ENCODE peak calls at places on chromosomes 3 and 15, in six cellular contexts. Q is WTC11, U is H1, L is HepG2, R is GM12878, X is K562. O is an unnamed sample.

GRCh38 chr3:31958721-31959152 is 22.3 kb downstream of the OSBPL10 start:
- DNase-seq in Q (no peak), U (peak; percentile 26), L (no peak), R (no peak), X (no peak), O (no peak)

GRCh38 chr3:6394944-6395343 is 466.0 kb upstream of the GRM7 start:
- DNase-seq in Q (no peak), U (no peak), L (no peak), R (no peak), X (no peak), O (no peak)

GRCh38 chr3:17195856-17196604 is 311.3 kb downstream of the PLCL2 start:
- DNase-seq in Q (no peak), U (no peak), L (no peak), R (peak; percentile 83), X (no peak), O (peak; percentile 25)

GRCh38 chr3:194323785-194324735 is 27.1 kb downstream of the CPN2 start:
- DNase-seq in Q (no peak), U (no peak), L (peak; percentile 59), R (no peak), X (peak; percentile 90), O (peak; percentile 31)

GRCh38 chr3:8445861-8446260 is 55.8 kb upstream of the LMCD1 start:
- DNase-seq in Q (no peak), U (no peak), L (no peak), R (no peak), X (no peak), O (no peak)

GRCh38 chr3:140276698-140277097 is 341.7 kb downstream of the CLSTN2 start:
- DNase-seq in Q (peak; percentile 36), U (no peak), L (peak; percentile 9), R (no peak), X (no peak), O (peak; percentile 71)

GRCh38 chr3:56990295-56991015 is 70.0 kb upstream of the SPATA12 start:
- DNase-seq in Q (no peak), U (no peak), L (peak; percentile 90), R (no peak), X (no peak), O (no peak)

GRCh38 chr3:156307704-156308103 is 187.3 kb downstream of the KCNAB1 start:
- DNase-seq in Q (no peak), U (no peak), L (no peak), R (no peak), X (no peak), O (no peak)

GRCh38 chr3:133939496-133939835 is 43.8 kb upstream of the RAB6B start:
- DNase-seq in Q (no peak), U (peak; percentile 34), L (no peak), R (no peak), X (no peak), O (no peak)

GRCh38 chr3:170417090-170417489 is 1.6 kb upstream of the CLDN11 start:
- DNase-seq in Q (no peak), U (no peak), L (no peak), R (no peak), X (no peak), O (no peak)

GRCh38 chr3:142267269-142267668 is 41.9 kb upstream of the GK5 start:
- DNase-seq in Q (no peak), U (no peak), L (no peak), R (no peak), X (no peak), O (no peak)

GRCh38 chr3:66196633-66197032 is 24.2 kb upstream of the SLC25A26 start:
- DNase-seq in Q (no peak), U (no peak), L (no peak), R (no peak), X (no peak), O (no peak)

GRCh38 chr3:115186351-115187148 is 39.5 kb upstream of the ZBTB20 start:
- DNase-seq in Q (no peak), U (no peak), L (no peak), R (peak; percentile 12), X (no peak), O (no peak)

GRCh38 chr3:142958707-142959106 is 4.8 kb downstream of the PAQR9 start:
- DNase-seq in Q (no peak), U (no peak), L (no peak), R (no peak), X (peak; percentile 47), O (no peak)

GRCh38 chr3:10511809-10512494 is 6.6 kb upstream of the ATP2B2 start:
- DNase-seq in Q (no peak), U (no peak), L (peak; percentile 24), R (no peak), X (no peak), O (peak; percentile 24)

GRCh38 chr3:87186631-87187159 is 40.4 kb upstream of the CHMP2B start:
- DNase-seq in Q (no peak), U (no peak), L (no peak), R (no peak), X (no peak), O (peak; percentile 17)
- TF ChIP-seq CREB1 in Q (no peak), U (no peak), L (no peak), R (no peak), X (no peak), O (no peak)

GRCh38 chr3:58188173-58188564 is 22.6 kb downstream of the DNASE1L3 start:
- DNase-seq in Q (no peak), U (no peak), L (no peak), R (no peak), X (no peak), O (no peak)

GRCh38 chr3:58190291-58190690 is 20.5 kb downstream of the DNASE1L3 start:
- DNase-seq in Q (no peak), U (no peak), L (no peak), R (no peak), X (no peak), O (no peak)

GRCh38 chr3:58188921-58189451 is 21.8 kb downstream of the DNASE1L3 start:
- DNase-seq in Q (no peak), U (no peak), L (peak; percentile 85), R (no peak), X (peak; percentile 24), O (no peak)

GRCh38 chr3:58190882-58191281 is 19.9 kb downstream of the DNASE1L3 start:
- DNase-seq in Q (no peak), U (no peak), L (peak; percentile 60), R (no peak), X (no peak), O (no peak)

GRCh38 chr3:58189691-58190090 is 21.1 kb downstream of the DNASE1L3 start:
- DNase-seq in Q (no peak), U (no peak), L (no peak), R (no peak), X (no peak), O (no peak)
- TF ChIP-seq CREB1 in Q (no peak), U (no peak), L (no peak), R (no peak), X (no peak), O (no peak)

GRCh38 chr3:105793040-105793439 is 75.8 kb downstream of the CBLB start:
- DNase-seq in Q (no peak), U (no peak), L (no peak), R (no peak), X (no peak), O (peak; percentile 30)
- TF ChIP-seq CREB1 in Q (no peak), U (no peak), L (no peak), R (no peak), X (no peak), O (no peak)

DNA sequence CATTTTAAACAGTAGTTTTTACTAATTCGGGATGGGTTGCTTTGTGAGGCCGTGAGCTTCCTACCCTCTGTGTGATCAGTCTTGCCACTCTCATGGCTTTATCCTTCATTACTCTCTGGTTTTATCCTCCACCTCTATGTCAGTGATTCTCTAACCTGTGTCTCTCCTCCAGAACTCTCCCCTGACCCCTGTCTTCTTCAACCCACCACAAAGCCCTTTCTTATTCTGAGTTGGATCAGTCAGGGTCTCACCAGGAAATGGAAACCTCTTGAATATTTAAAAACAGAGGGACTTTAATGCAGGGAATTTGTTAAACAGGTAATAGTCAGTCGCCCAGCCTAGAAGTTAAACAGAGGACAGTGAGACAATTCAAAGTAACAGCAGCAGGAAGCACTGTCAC is 64.2 kb upstream of the ADPGK start:
- DNase-seq in Q (no peak), U (no peak), L (no peak), R (no peak), X (no peak), O (peak; percentile 18)
- TF ChIP-seq CREB1 in Q (no peak), U (no peak), L (no peak), R (no peak), X (no peak), O (no peak)

GRCh38 chr15:51861557-51862350 is 32.3 kb downstream of the TMOD3 start:
- DNase-seq in Q (no peak), U (no peak), L (no peak), R (no peak), X (no peak), O (no peak)
- TF ChIP-seq CREB1 in Q (no peak), U (no peak), L (no peak), R (no peak), X (no peak), O (no peak)

O was measured in GM23338.